ENCODE peak calls at places on chromosomes 6 and 20, in five cellular contexts. One of them, this sample, is unnamed.

GRCh38 chr6:788058-788457 is 95.1 kb upstream of the EXOC2 start:
- DNase-seq in RWPE1: no peak
- DNase-seq in fibroblast of pulmonary artery: no peak
- DNase-seq in fibroblast of lung: no peak
- DNase-seq in GM13976: no peak
- DNase-seq in this sample: no peak

GRCh38 chr6:1815827-1816452 is 206.2 kb downstream of the FOXC1 start:
- DNase-seq in RWPE1: no peak
- DNase-seq in fibroblast of pulmonary artery: no peak
- DNase-seq in fibroblast of lung: no peak
- DNase-seq in GM13976: no peak
- DNase-seq in this sample: no peak

GRCh38 chr6:73800997-73801396 is 105.0 kb downstream of the CD109 start:
- DNase-seq in RWPE1: no peak
- DNase-seq in fibroblast of pulmonary artery: peak; percentile 39
- DNase-seq in fibroblast of lung: no peak
- DNase-seq in GM13976: no peak
- DNase-seq in this sample: peak; percentile 9

GRCh38 chr6:84428300-84428907 is 201.0 kb upstream of the CEP162 start:
- DNase-seq in RWPE1: peak; percentile 43
- DNase-seq in fibroblast of pulmonary artery: peak; percentile 85
- DNase-seq in fibroblast of lung: peak; percentile 71
- DNase-seq in GM13976: peak; percentile 22
- DNase-seq in this sample: peak; percentile 61

GRCh38 chr6:29946380-29946779 is 4.0 kb downstream of the HLA-A start:
- DNase-seq in RWPE1: no peak
- DNase-seq in fibroblast of pulmonary artery: no peak
- DNase-seq in fibroblast of lung: no peak
- DNase-seq in GM13976: no peak
- DNase-seq in this sample: no peak

GRCh38 chr20:47351643-47352331 is 4.7 kb downstream of the ZMYND8 start:
- DNase-seq in RWPE1: no peak
- DNase-seq in fibroblast of pulmonary artery: peak; percentile 29
- DNase-seq in fibroblast of lung: no peak
- DNase-seq in GM13976: no peak
- DNase-seq in this sample: no peak

GRCh38 chr6:63661769-63662168 is 26.2 kb downstream of the PHF3 start:
- DNase-seq in RWPE1: no peak
- DNase-seq in fibroblast of pulmonary artery: no peak
- DNase-seq in fibroblast of lung: no peak
- DNase-seq in GM13976: no peak
- DNase-seq in this sample: no peak

GRCh38 chr20:5734559-5735137 is 15.6 kb upstream of the SHLD1 start:
- DNase-seq in RWPE1: no peak
- DNase-seq in fibroblast of pulmonary artery: no peak
- DNase-seq in fibroblast of lung: peak; percentile 44
- DNase-seq in GM13976: no peak
- DNase-seq in this sample: no peak

GRCh38 chr6:157830354-157831017 is 7.4 kb downstream of the SNX9 start:
- DNase-seq in RWPE1: no peak
- DNase-seq in fibroblast of pulmonary artery: no peak
- DNase-seq in fibroblast of lung: no peak
- DNase-seq in GM13976: peak; percentile 34
- DNase-seq in this sample: no peak

GRCh38 chr6:5674141-5674540 is 332.6 kb downstream of the NRN1 start:
- DNase-seq in RWPE1: no peak
- DNase-seq in fibroblast of pulmonary artery: no peak
- DNase-seq in fibroblast of lung: peak; percentile 77
- DNase-seq in GM13976: no peak
- DNase-seq in this sample: peak; percentile 77

GRCh38 chr6:14765753-14766152 is 480.1 kb upstream of the JARID2 start:
- DNase-seq in RWPE1: no peak
- DNase-seq in fibroblast of pulmonary artery: no peak
- DNase-seq in fibroblast of lung: no peak
- DNase-seq in GM13976: no peak
- DNase-seq in this sample: no peak

GRCh38 chr6:30688569-30688968 is 2.1 kb upstream of the PPP1R18 start:
- DNase-seq in RWPE1: no peak
- DNase-seq in fibroblast of pulmonary artery: no peak
- DNase-seq in fibroblast of lung: no peak
- DNase-seq in GM13976: no peak
- DNase-seq in this sample: no peak

GRCh38 chr6:158867381-158868121 is 48.4 kb upstream of the EZR start:
- DNase-seq in RWPE1: no peak
- DNase-seq in fibroblast of pulmonary artery: no peak
- DNase-seq in fibroblast of lung: no peak
- DNase-seq in GM13976: no peak
- DNase-seq in this sample: no peak

GRCh38 chr6:169326067-169326799 is 72.6 kb upstream of the THBS2 start:
- DNase-seq in RWPE1: no peak
- DNase-seq in fibroblast of pulmonary artery: peak; percentile 62
- DNase-seq in fibroblast of lung: peak; percentile 59
- DNase-seq in GM13976: no peak
- DNase-seq in this sample: peak; percentile 30

GRCh38 chr20:53872561-53873248 is 197.7 kb downstream of the BCAS1 start:
- DNase-seq in RWPE1: no peak
- DNase-seq in fibroblast of pulmonary artery: no peak
- DNase-seq in fibroblast of lung: peak; percentile 41
- DNase-seq in GM13976: peak; percentile 47
- DNase-seq in this sample: peak; percentile 64

GRCh38 chr20:5688431-5688972 is 61.7 kb upstream of the SHLD1 start:
- DNase-seq in RWPE1: no peak
- DNase-seq in fibroblast of pulmonary artery: peak; percentile 22
- DNase-seq in fibroblast of lung: no peak
- DNase-seq in GM13976: no peak
- DNase-seq in this sample: no peak

GRCh38 chr6:56489559-56489958 is 153.1 kb downstream of the DST start:
- DNase-seq in RWPE1: no peak
- DNase-seq in fibroblast of pulmonary artery: no peak
- DNase-seq in fibroblast of lung: no peak
- DNase-seq in GM13976: no peak
- DNase-seq in this sample: no peak

GRCh38 chr20:889932-890463 is 26.1 kb downstream of the ANGPT4 start:
- DNase-seq in RWPE1: no peak
- DNase-seq in fibroblast of pulmonary artery: no peak
- DNase-seq in fibroblast of lung: no peak
- DNase-seq in GM13976: no peak
- DNase-seq in this sample: no peak

GRCh38 chr20:17530716-17531536 is at the start of gene BFSP1:
- DNase-seq in RWPE1: peak; percentile 50
- DNase-seq in fibroblast of pulmonary artery: peak; percentile 61
- DNase-seq in fibroblast of lung: peak; percentile 58
- DNase-seq in GM13976: peak; percentile 64
- DNase-seq in this sample: peak; percentile 51

DNA sequence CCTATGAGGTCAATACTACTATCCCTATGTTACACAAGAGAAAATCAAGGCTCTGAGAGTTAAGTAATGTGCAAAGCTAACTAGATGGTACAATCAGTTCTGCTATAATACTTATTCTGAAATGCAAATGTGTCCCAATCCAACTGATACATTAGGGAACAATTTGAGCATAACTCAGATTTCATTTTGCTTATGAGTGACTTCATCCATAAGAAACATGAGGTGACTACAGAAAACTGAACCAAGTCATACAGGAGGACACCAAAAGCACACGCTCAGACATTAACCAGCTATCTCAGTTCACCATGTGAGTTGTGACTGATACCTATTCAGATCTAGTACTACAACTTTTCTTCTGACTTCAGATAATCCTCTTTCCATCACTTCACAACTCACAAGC is 179.9 kb upstream of the RUNX2 start:
- DNase-seq in RWPE1: no peak
- DNase-seq in fibroblast of pulmonary artery: peak; percentile 8
- DNase-seq in fibroblast of lung: peak; percentile 37
- DNase-seq in GM13976: no peak
- DNase-seq in this sample: peak; percentile 34
- TF ChIP-seq CTCF in RWPE1: no peak
- TF ChIP-seq CTCF in fibroblast of pulmonary artery: no peak
- TF ChIP-seq CTCF in fibroblast of lung: no peak
- TF ChIP-seq CTCF in GM13976: no peak
- TF ChIP-seq CTCF in this sample: no peak

GRCh38 chr20:23881371-23881770 is 1.8 kb upstream of the CST5 start:
- DNase-seq in RWPE1: no peak
- DNase-seq in fibroblast of pulmonary artery: no peak
- DNase-seq in fibroblast of lung: no peak
- DNase-seq in GM13976: no peak
- DNase-seq in this sample: no peak

GRCh38 chr20:23884771-23885162 is 5.2 kb upstream of the CST5 start:
- DNase-seq in RWPE1: no peak
- DNase-seq in fibroblast of pulmonary artery: no peak
- DNase-seq in fibroblast of lung: no peak
- DNase-seq in GM13976: no peak
- DNase-seq in this sample: no peak

GRCh38 chr20:23880426-23880825 is 878 bp upstream of the CST5 start:
- DNase-seq in RWPE1: no peak
- DNase-seq in fibroblast of pulmonary artery: no peak
- DNase-seq in fibroblast of lung: no peak
- DNase-seq in GM13976: no peak
- DNase-seq in this sample: peak; percentile 6

GRCh38 chr20:23887856-23888255 is 8.3 kb upstream of the CST5 start:
- DNase-seq in RWPE1: no peak
- DNase-seq in fibroblast of pulmonary artery: no peak
- DNase-seq in fibroblast of lung: no peak
- DNase-seq in GM13976: no peak
- DNase-seq in this sample: no peak

DNA sequence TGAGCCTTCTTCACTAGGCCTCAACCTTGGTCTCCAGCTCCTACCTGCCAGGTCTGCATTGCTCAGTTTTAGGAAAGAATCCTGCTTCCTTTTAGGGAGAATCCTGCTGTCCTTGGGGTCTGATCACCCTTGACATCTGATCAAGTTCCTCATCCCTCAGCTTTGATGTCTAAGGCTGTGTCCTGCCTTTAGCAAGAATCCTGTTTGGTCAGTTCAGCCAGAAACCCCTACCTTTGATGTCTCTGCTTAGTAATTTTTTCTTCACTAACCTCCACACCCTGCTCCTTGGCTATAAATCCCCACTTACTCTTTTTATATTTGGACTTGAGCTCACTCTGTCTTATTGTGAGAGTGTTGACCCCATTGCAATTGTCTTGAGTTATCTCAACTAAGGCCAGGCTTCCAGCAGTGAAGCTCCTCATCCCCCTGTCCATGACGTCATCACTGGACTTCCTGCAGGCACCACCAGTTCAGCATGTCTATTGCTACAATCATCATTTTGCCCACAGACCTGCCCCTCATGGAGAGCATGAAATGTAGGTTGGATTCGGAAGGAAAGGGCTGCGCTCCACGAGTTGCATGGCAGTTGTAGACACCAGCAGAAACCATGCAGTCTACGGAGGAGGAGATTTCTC is 4.7 kb upstream of the CST5 start:
- DNase-seq in RWPE1: no peak
- DNase-seq in fibroblast of pulmonary artery: no peak
- DNase-seq in fibroblast of lung: no peak
- DNase-seq in GM13976: no peak
- DNase-seq in this sample: no peak
- TF ChIP-seq CTCF in RWPE1: no peak
- TF ChIP-seq CTCF in fibroblast of pulmonary artery: no peak
- TF ChIP-seq CTCF in fibroblast of lung: no peak
- TF ChIP-seq CTCF in GM13976: no peak
- TF ChIP-seq CTCF in this sample: no peak

GRCh38 chr20:44799691-44800090 is 10.7 kb downstream of the RIMS4 start:
- DNase-seq in RWPE1: no peak
- DNase-seq in fibroblast of pulmonary artery: no peak
- DNase-seq in fibroblast of lung: no peak
- DNase-seq in GM13976: no peak
- DNase-seq in this sample: no peak

GRCh38 chr20:44803383-44803941 is 6.9 kb downstream of the RIMS4 start:
- DNase-seq in RWPE1: no peak
- DNase-seq in fibroblast of pulmonary artery: no peak
- DNase-seq in fibroblast of lung: no peak
- DNase-seq in GM13976: no peak
- DNase-seq in this sample: no peak

GRCh38 chr20:44796758-44797457 is 13.4 kb downstream of the RIMS4 start:
- DNase-seq in RWPE1: no peak
- DNase-seq in fibroblast of pulmonary artery: no peak
- DNase-seq in fibroblast of lung: no peak
- DNase-seq in GM13976: no peak
- DNase-seq in this sample: no peak

GRCh38 chr20:44802702-44803101 is 7.6 kb downstream of the RIMS4 start:
- DNase-seq in RWPE1: no peak
- DNase-seq in fibroblast of pulmonary artery: no peak
- DNase-seq in fibroblast of lung: no peak
- DNase-seq in GM13976: no peak
- DNase-seq in this sample: no peak

GRCh38 chr20:44800398-44801046 is 9.8 kb downstream of the RIMS4 start:
- DNase-seq in RWPE1: no peak
- DNase-seq in fibroblast of pulmonary artery: no peak
- DNase-seq in fibroblast of lung: no peak
- DNase-seq in GM13976: no peak
- DNase-seq in this sample: no peak
- TF ChIP-seq CTCF in RWPE1: no peak
- TF ChIP-seq CTCF in fibroblast of pulmonary artery: peak; percentile 30
- TF ChIP-seq CTCF in fibroblast of lung: peak; percentile 37
- TF ChIP-seq CTCF in GM13976: no peak
- TF ChIP-seq CTCF in this sample: no peak

DNA sequence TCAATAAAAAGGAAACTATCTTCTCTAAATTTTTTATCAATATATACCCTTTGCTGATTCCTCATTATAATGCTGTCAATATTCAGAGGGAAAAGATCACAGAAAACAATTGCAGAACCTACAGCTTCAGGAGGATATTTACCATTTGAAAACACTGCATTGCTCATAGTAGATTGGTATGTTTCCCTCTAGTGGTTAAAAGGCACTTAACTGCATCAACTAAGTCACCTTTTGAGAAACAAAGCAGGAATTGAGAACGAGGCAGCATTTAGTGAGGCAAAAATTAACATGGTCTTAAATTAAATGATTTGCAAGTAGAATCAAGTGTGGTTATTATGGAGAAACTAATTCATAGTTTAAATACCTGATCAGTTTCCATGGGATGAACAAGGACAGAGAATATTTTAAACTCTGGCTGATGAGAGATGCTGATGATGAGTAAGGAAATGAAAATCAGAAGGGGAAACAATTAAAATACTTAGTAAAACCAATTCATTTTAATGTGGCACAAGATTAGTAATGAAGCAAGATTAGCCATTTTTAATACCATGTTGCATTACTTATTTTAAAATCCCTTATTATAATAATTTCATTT is 642.1 kb downstream of the EPHA7 start:
- DNase-seq in RWPE1: peak; percentile 20
- DNase-seq in fibroblast of pulmonary artery: peak; percentile 30
- DNase-seq in fibroblast of lung: peak; percentile 68
- DNase-seq in GM13976: peak; percentile 3
- DNase-seq in this sample: peak; percentile 15
- TF ChIP-seq CTCF in RWPE1: peak; percentile 69
- TF ChIP-seq CTCF in fibroblast of pulmonary artery: peak; percentile 43
- TF ChIP-seq CTCF in fibroblast of lung: peak; percentile 71
- TF ChIP-seq CTCF in GM13976: peak; percentile 36
- TF ChIP-seq CTCF in this sample: peak; percentile 42